ENCODE peak calls at places on chromosome 18, in six cellular contexts. P is central memory CD4-positive, alpha-beta T cell; U is NCI-H1417; K is caudate nucleus; I is T follicular helper cell; T is kidney glomerular epithelial cell. N is an unnamed sample.

GRCh38 chr18:62710417-62710816 is 4.9 kb upstream of the PHLPP1 start:
- DNase-seq in T (no peak), K (no peak), U (peak), I (no peak), P (no peak), N (no peak)

GRCh38 chr18:23131693-23132319 is 3.5 kb upstream of the CABLES1 start:
- DNase-seq in I (peak), K (no peak), U (peak), P (peak), T (peak), N (peak)

GRCh38 chr18:42281124-42281523 is 326.1 kb downstream of the PIK3C3 start:
- DNase-seq in K (no peak), I (no peak), P (no peak), T (no peak), U (no peak), N (no peak)

GRCh38 chr18:72697706-72698105 is 153.6 kb upstream of the CBLN2 start:
- DNase-seq in U (no peak), I (no peak), P (no peak), K (no peak), T (no peak), N (no peak)

GRCh38 chr18:8423051-8423558 is 186.1 kb upstream of the RAB12 start:
- DNase-seq in U (no peak), K (no peak), I (no peak), T (no peak), P (no peak), N (peak)

GRCh38 chr18:70450658-70451253 is 161.9 kb downstream of the SOCS6 start:
- DNase-seq in T (peak), I (no peak), K (no peak), U (no peak), P (no peak), N (peak)

GRCh38 chr18:11658989-11659388 is 30.1 kb upstream of the GNAL start:
- DNase-seq in T (no peak), K (no peak), P (no peak), I (no peak), U (no peak), N (no peak)

GRCh38 chr18:29078272-29078671 is 901.3 kb upstream of the CDH2 start:
- DNase-seq in T (no peak), I (no peak), U (peak), K (no peak), P (no peak), N (no peak)

GRCh38 chr18:37332764-37333420 is 232.7 kb downstream of the CELF4 start:
- DNase-seq in U (no peak), P (no peak), T (no peak), I (no peak), K (no peak), N (no peak)

GRCh38 chr18:75698861-75699260 is 271.4 kb upstream of the SMIM21 start:
- DNase-seq in U (no peak), K (no peak), I (no peak), P (no peak), T (no peak), N (no peak)

GRCh38 chr18:9025104-9025838 is 77.2 kb upstream of the NDUFV2 start:
- DNase-seq in I (no peak), T (no peak), K (no peak), P (no peak), U (peak), N (no peak)

GRCh38 chr18:44723973-44724778 is 43.5 kb downstream of the SETBP1 start:
- DNase-seq in K (no peak), U (no peak), P (no peak), I (no peak), T (no peak), N (no peak)

GRCh38 chr18:43789234-43790000 is 512.1 kb upstream of the SYT4 start:
- DNase-seq in P (no peak), U (no peak), K (peak), I (no peak), T (peak), N (peak)

GRCh38 chr18:72544092-72544886 is at the start of gene CBLN2:
- DNase-seq in U (peak), I (no peak), T (peak), P (no peak), K (peak), N (peak)

GRCh38 chr18:23250893-23251656 is 115.8 kb downstream of the CABLES1 start:
- DNase-seq in T (no peak), I (no peak), K (no peak), U (no peak), P (no peak), N (no peak)

GRCh38 chr18:37042381-37042780 is 213.5 kb downstream of the KIAA1328 start:
- DNase-seq in I (no peak), T (no peak), U (no peak), P (no peak), K (no peak), N (no peak)

GRCh38 chr18:9615973-9616559 is 1.7 kb upstream of the PPP4R1 start:
- DNase-seq in U (no peak), P (no peak), K (no peak), T (no peak), I (no peak), N (no peak)

GRCh38 chr18:2984703-2985261 is 28.2 kb downstream of the LPIN2 start:
- DNase-seq in P (no peak), K (no peak), T (no peak), I (no peak), U (no peak), N (no peak)

GRCh38 chr18:23585007-23585871 is 1.1 kb downstream of the NPC1 start:
- DNase-seq in K (peak), U (no peak), I (no peak), T (peak), P (peak), N (no peak)

GRCh38 chr18:22606563-22607283 is 189.0 kb upstream of the CTAGE1 start:
- DNase-seq in P (no peak), T (peak), K (no peak), U (no peak), I (no peak), N (no peak)

GRCh38 chr18:63444567-63444966 is 22.3 kb upstream of the VPS4B start:
- DNase-seq in I (no peak), P (no peak), T (no peak), K (no peak), U (no peak), N (peak)

GRCh38 chr18:48153641-48154481 is 223.4 kb upstream of the SMAD2 start:
- DNase-seq in P (no peak), T (peak), U (no peak), I (no peak), K (no peak), N (peak)

GRCh38 chr18:5721924-5722323 is 173.4 kb downstream of the TMEM200C start:
- DNase-seq in P (no peak), U (no peak), T (no peak), I (no peak), K (no peak), N (no peak)

GRCh38 chr18:12010187-12010802 is 29.0 kb downstream of the IMPA2 start:
- DNase-seq in I (no peak), U (no peak), P (no peak), K (no peak), T (no peak), N (no peak)

GRCh38 chr18:8361941-8362471 is 247.2 kb upstream of the RAB12 start:
- DNase-seq in P (no peak), T (no peak), U (no peak), K (no peak), I (no peak), N (no peak)

GRCh38 chr18:6219116-6219717 is 195.5 kb downstream of the L3MBTL4 start:
- DNase-seq in K (no peak), T (peak), P (no peak), U (peak), I (no peak), N (peak)

GRCh38 chr18:47975701-47976100 is 45.2 kb upstream of the SMAD2 start:
- DNase-seq in P (no peak), K (no peak), U (no peak), T (no peak), I (no peak), N (no peak)

GRCh38 chr18:57595347-57595746 is 8.8 kb upstream of the FECH start:
- DNase-seq in T (no peak), U (no peak), I (no peak), K (no peak), P (no peak), N (no peak)

GRCh38 chr18:24234330-24234729 is 95.5 kb downstream of the CABYR start:
- DNase-seq in T (no peak), U (no peak), P (no peak), K (no peak), I (no peak), N (no peak)

GRCh38 chr18:78625895-78626294 is 353.7 kb upstream of the SALL3 start:
- DNase-seq in T (no peak), I (no peak), U (no peak), P (no peak), K (no peak), N (no peak)

GRCh38 chr18:78542204-78542603 is 437.4 kb upstream of the SALL3 start:
- DNase-seq in U (no peak), I (no peak), P (no peak), K (peak), T (no peak), N (no peak)

GRCh38 chr18:40035951-40036350 is 1919.1 kb upstream of the PIK3C3 start:
- DNase-seq in U (no peak), K (no peak), P (no peak), I (no peak), T (no peak), N (no peak)

GRCh38 chr18:31658670-31659573 is 25.5 kb downstream of the B4GALT6 start:
- DNase-seq in U (peak), K (no peak), P (no peak), T (peak), I (no peak), N (peak)

GRCh38 chr18:62531931-62532330 is 9.1 kb downstream of the ZCCHC2 start:
- DNase-seq in P (no peak), K (no peak), I (no peak), U (no peak), T (no peak), N (no peak)

GRCh38 chr18:49161627-49162026 is 210.9 kb upstream of the SMAD7 start:
- DNase-seq in I (no peak), K (no peak), P (no peak), U (no peak), T (no peak), N (no peak)

GRCh38 chr18:3340682-3341097 is 78.8 kb downstream of the MYL12B start:
- DNase-seq in K (no peak), U (no peak), I (no peak), P (no peak), T (peak), N (no peak)

GRCh38 chr18:11179959-11180519 is 30.7 kb upstream of the PIEZO2 start:
- DNase-seq in I (no peak), K (no peak), T (no peak), U (no peak), P (no peak), N (no peak)

GRCh38 chr18:33729556-33729955 is 151.5 kb downstream of the ASXL3 start:
- DNase-seq in I (no peak), U (no peak), P (no peak), T (no peak), K (no peak), N (no peak)

N was measured in fibroblast of the conjunctiva.